ENCODE peak calls at places on chromosomes 12 and 14, in nine cellular contexts. Z is DND-41; N is IMR-90; X is fibroblast of villous mesenchyme; P is CD4-positive, alpha-beta memory T cell; F is stomach; A is AG04449; H is mesendoderm; Q is fibroblast of pulmonary artery. Y is an unnamed sample.

GRCh38 chr14:93137864-93138263 is 22.1 kb upstream of the ITPK1 start:
- DNase-seq in Z (no peak), N (peak; percentile 12), P (no peak), Q (peak; percentile 39), F (peak; percentile 91), A (no peak), X (peak; percentile 39), H (no peak), Y (peak; percentile 85)

GRCh38 chr14:94426526-94426925 is 26.1 kb downstream of the SERPINA11 start:
- DNase-seq in A (no peak), Q (no peak), X (no peak), F (no peak), H (no peak), Z (no peak), N (no peak), P (no peak), Y (no peak)

GRCh38 chr14:37411079-37411735 is 183.8 kb downstream of the FOXA1 start:
- DNase-seq in A (no peak), H (no peak), F (no peak), X (peak; percentile 27), N (no peak), Z (no peak), P (no peak), Q (peak; percentile 51), Y (no peak)

GRCh38 chr12:68506619-68507018 is 104.1 kb upstream of the RAP1B start:
- DNase-seq in H (peak; percentile 59), P (no peak), X (no peak), F (no peak), N (no peak), Z (no peak), Q (no peak), A (no peak), Y (no peak)

GRCh38 chr14:78848234-78848820 is 678.2 kb downstream of the NRXN3 start:
- DNase-seq in A (no peak), P (peak; percentile 4), F (peak; percentile 27), H (peak; percentile 75), Z (peak; percentile 33), X (peak; percentile 17), N (peak; percentile 31), Q (peak; percentile 42), Y (peak; percentile 49)

GRCh38 chr12:52361553-52361952 is 5.7 kb downstream of the KRT85 start:
- DNase-seq in F (no peak), N (no peak), A (no peak), X (no peak), Q (no peak), H (no peak), Z (no peak), P (no peak), Y (no peak)

GRCh38 chr14:99718031-99718810 is 34.1 kb downstream of the CYP46A1 start:
- DNase-seq in A (no peak), Q (no peak), P (no peak), F (no peak), N (no peak), X (no peak), Z (peak; percentile 1), H (no peak), Y (no peak)

GRCh38 chr12:100154472-100155247 is 12.0 kb upstream of the BLTP3B start:
- DNase-seq in F (peak; percentile 82), Z (peak; percentile 70), P (peak; percentile 68), A (no peak), X (peak; percentile 63), Q (peak; percentile 69), N (peak; percentile 48), H (peak; percentile 93), Y (peak; percentile 90)

GRCh38 chr12:65156366-65156831 is 13.0 kb upstream of the LEMD3 start:
- DNase-seq in F (no peak), Z (peak; percentile 16), N (peak; percentile 5), Q (peak; percentile 28), P (no peak), H (no peak), A (no peak), X (no peak), Y (no peak)

GRCh38 chr14:104424406-104425072 is 155.0 kb upstream of the C14orf180 start:
- DNase-seq in A (no peak), Z (no peak), Q (no peak), H (no peak), N (no peak), P (no peak), F (peak; percentile 20), X (no peak), Y (no peak)

GRCh38 chr14:53054457-53054856 is 98.7 kb downstream of the DDHD1 start:
- DNase-seq in H (no peak), N (peak; percentile 67), P (no peak), X (no peak), Z (no peak), A (no peak), F (no peak), Q (peak; percentile 44), Y (no peak)

GRCh38 chr12:80938397-80938796 is 663 bp upstream of the LIN7A start:
- DNase-seq in F (no peak), P (no peak), Z (no peak), N (no peak), H (no peak), A (no peak), Q (no peak), X (no peak), Y (no peak)
- H3K4me3 ChIP-seq in F (peak overlapping the region; percentile 72), P (no peak overlapping the region), Z (no peak overlapping the region), N (no peak overlapping the region), H (no peak overlapping the region), A (peak overlapping the region; percentile 86), Q (no peak overlapping the region), X (peak overlapping the region; percentile 74), Y (no peak overlapping the region)

GRCh38 chr12:107320031-107320928 is 226.9 kb upstream of the CRY1 start:
- DNase-seq in Z (peak; percentile 17), P (peak; percentile 77), X (peak; percentile 21), A (no peak), Q (peak; percentile 45), H (peak; percentile 83), N (peak; percentile 61), F (no peak), Y (peak; percentile 33)
- H3K4me3 ChIP-seq in Z (peak overlapping the region; percentile 49), P (peak overlapping the region; percentile 92), X (peak overlapping the region; percentile 35), A (peak overlapping the region; percentile 56), Q (peak overlapping the region; percentile 30), H (peak overlapping the region; percentile 37), N (peak overlapping the region; percentile 45), F (peak overlapping the region; percentile 58), Y (peak overlapping the region; percentile 54)

GRCh38 chr12:10362325-10362724 is 27.5 kb downstream of the KLRK1 start:
- DNase-seq in F (no peak), Q (no peak), Z (no peak), N (no peak), H (no peak), P (no peak), X (no peak), A (no peak), Y (no peak)

GRCh38 chr12:10362828-10363664 is 26.8 kb downstream of the KLRK1 start:
- DNase-seq in A (no peak), F (no peak), N (no peak), Q (peak; percentile 23), P (no peak), X (peak; percentile 79), H (peak; percentile 65), Z (no peak), Y (no peak)

GRCh38 chr12:10364839-10365681 is 24.8 kb downstream of the KLRK1 start:
- DNase-seq in N (peak; percentile 84), Z (peak; percentile 83), X (peak; percentile 93), H (peak; percentile 93), F (peak; percentile 69), A (no peak), P (peak; percentile 71), Q (peak; percentile 86), Y (peak; percentile 71)

GRCh38 chr12:10363922-10364838 is 25.7 kb downstream of the KLRK1 start:
- DNase-seq in H (peak; percentile 63), A (no peak), N (peak; percentile 41), Q (peak; percentile 55), X (peak; percentile 69), F (peak; percentile 40), P (peak; percentile 12), Z (peak; percentile 52), Y (peak; percentile 52)

GRCh38 chr12:10363665-10363921 is 26.2 kb downstream of the KLRK1 start:
- DNase-seq in H (no peak), A (no peak), N (no peak), P (no peak), X (no peak), F (no peak), Z (no peak), Q (no peak), Y (no peak)
- H3K4me3 ChIP-seq in H (no peak overlapping the region), A (peak overlapping the region; percentile 69), N (no peak overlapping the region), P (no peak overlapping the region), X (peak overlapping the region; percentile 71), F (peak overlapping the region; percentile 55), Z (no peak overlapping the region), Q (peak overlapping the region; percentile 59), Y (peak overlapping the region; percentile 53)

GRCh38 chr12:24679135-24679534 is 269.8 kb downstream of the BCAT1 start:
- DNase-seq in Z (no peak), Q (peak; percentile 72), F (no peak), P (no peak), H (peak; percentile 11), N (peak; percentile 40), X (peak; percentile 70), A (no peak), Y (no peak)
- H3K4me3 ChIP-seq in Z (no peak overlapping the region), Q (no peak overlapping the region), F (no peak overlapping the region), P (no peak overlapping the region), H (no peak overlapping the region), N (no peak overlapping the region), X (no peak overlapping the region), A (no peak overlapping the region), Y (no peak overlapping the region)

DNA sequence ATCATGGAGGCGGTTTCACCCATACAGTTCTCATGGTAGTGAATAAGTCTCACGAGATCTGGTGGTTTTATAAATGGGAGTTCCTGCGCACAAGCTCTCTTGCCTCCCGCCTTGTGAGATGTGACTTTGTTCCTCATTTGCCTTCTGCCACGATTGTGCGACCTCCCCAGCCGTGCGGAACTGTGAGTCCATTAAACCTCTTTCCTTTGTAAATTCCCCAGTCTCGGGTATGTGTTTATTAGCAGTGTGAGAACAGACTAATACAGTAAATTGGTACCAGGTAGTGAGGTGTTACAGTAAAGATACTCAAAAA is 8.1 kb upstream of the CCDC88C start:
- DNase-seq in Q (no peak), H (no peak), F (no peak), X (no peak), Z (no peak), N (no peak), P (no peak), A (no peak), Y (no peak)
- H3K4me3 ChIP-seq in Q (no peak overlapping the region), H (no peak overlapping the region), F (no peak overlapping the region), X (no peak overlapping the region), Z (no peak overlapping the region), N (no peak overlapping the region), P (no peak overlapping the region), A (no peak overlapping the region), Y (no peak overlapping the region)

Y was measured in Peyer's patch.